ENCODE peak calls at places on chromosomes 4 and X, in seven cellular contexts. G is HCT116, Z is SK-N-SH, H is GM12878, S is H1, K is K562, F is HepG2. O is an unnamed sample.

GRCh38 chr4:55447826-55448225 is 52.1 kb downstream of the TMEM165 start:
- DNase-seq in F (no peak), H (no peak), Z (no peak), S (no peak), G (no peak), K (no peak), O (no peak)

GRCh38 chrX:119036369-119037029 is 36.3 kb upstream of the CT47C1 start:
- DNase-seq in H (no peak), S (no peak), Z (no peak), K (no peak), F (no peak), G (no peak), O (no peak)

GRCh38 chrX:45803383-45803921 is 602.8 kb upstream of the DIPK2B start:
- DNase-seq in K (no peak), H (no peak), G (peak; percentile 73), S (no peak), Z (no peak), F (no peak), O (no peak)

GRCh38 chr4:126954537-126955291 is 678.0 kb upstream of the INTU start:
- DNase-seq in F (no peak), K (peak; percentile 48), Z (no peak), G (no peak), S (no peak), H (no peak), O (no peak)

GRCh38 chr4:186624951-186625350 is 69.6 kb upstream of the MTNR1A start:
- DNase-seq in F (peak; percentile 20), H (no peak), G (no peak), K (no peak), S (no peak), Z (no peak), O (no peak)

GRCh38 chr4:11436673-11437072 is 8.0 kb upstream of the HS3ST1 start:
- DNase-seq in G (no peak), S (no peak), F (no peak), H (no peak), K (no peak), Z (no peak), O (no peak)

GRCh38 chr4:114386637-114387233 is 211.9 kb upstream of the UGT8 start:
- DNase-seq in G (peak; percentile 38), S (no peak), H (peak; percentile 5), K (peak; percentile 9), Z (peak; percentile 24), F (peak; percentile 5), O (peak; percentile 6)

GRCh38 chr4:148235809-148236208 is 206.4 kb downstream of the NR3C2 start:
- DNase-seq in F (no peak), S (no peak), G (no peak), H (no peak), K (no peak), Z (no peak), O (no peak)

GRCh38 chrX:29604381-29604780 is 611.0 kb upstream of the MAGEB2 start:
- DNase-seq in S (no peak), G (no peak), Z (no peak), F (no peak), K (no peak), H (no peak), O (no peak)

GRCh38 chr4:3115637-3116300 is 41.3 kb downstream of the HTT start:
- DNase-seq in S (no peak), G (no peak), F (no peak), Z (no peak), K (no peak), H (no peak), O (no peak)

DNA sequence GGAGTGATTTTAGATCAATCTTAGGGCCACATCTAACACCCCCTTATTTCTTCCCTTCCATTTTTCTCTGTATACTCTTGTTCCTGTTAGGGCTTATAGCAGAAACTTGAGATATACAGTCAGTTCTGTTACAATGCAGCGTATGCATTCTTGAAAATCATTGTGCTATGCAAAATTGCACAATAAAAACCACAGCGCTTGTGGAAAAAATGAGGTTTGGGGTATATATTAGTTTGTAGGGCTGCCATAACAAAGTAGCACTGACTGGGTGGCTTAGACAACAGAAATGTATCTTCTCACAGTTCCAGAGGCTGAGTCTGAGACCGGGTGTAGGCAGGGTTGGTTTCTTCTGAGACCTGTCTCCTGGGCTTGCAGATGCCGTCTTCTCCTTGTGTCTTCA is 59.0 kb downstream of the WWC2 start:
- DNase-seq in S (no peak), K (no peak), Z (no peak), F (no peak), H (no peak), G (no peak), O (no peak)
- TF ChIP-seq JUND in S (no peak), K (no peak), Z (no peak), F (no peak), H (no peak), G (no peak), O (no peak)

DNA sequence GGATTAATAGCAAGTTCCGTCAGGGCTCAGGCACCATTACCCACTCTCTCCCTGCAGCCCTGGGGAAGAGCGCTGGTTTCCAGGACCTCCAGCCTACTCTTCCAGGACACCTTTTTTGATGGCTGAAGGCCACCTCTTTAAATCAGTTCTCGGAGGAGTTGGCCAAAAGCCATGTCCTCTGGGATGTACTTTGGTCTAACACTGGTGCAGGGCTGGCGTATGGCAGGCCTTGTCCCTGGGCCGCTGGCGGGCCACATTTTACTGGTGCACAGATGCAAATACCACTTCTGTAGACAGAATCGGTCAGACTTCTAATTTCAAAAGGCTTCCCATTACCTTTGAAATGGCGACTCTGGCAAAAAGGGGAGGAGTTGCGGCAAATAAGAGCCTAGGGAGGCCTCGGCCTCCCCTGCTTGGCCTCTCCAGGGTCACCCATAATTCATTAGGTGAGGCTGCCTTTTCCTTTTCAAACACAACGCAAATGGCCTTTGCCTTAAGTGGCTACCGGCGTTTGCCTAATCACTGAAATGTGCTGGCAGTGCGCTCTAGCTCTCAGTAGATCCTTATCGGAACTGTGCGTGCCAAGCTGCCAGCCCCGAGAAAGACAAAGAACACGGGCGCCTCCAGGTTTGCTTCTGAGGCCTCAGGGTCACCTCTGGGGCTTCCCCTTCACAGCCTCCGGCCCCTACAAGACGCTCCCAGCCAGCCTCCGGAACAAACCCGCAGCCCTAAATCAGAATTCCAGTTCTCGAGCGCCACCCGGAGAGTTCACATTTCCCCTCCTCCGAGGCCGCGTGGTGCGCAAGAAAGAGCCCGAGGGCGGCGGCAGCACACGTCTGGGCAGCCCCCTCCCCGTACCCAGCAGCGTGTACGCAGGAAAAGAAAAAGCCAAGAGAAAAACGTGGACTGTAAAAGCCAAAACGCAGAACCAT is 76.2 kb upstream of the BCOR start:
- DNase-seq in H (no peak), Z (peak; percentile 48), S (peak; percentile 50), F (peak; percentile 76), K (no peak), G (peak; percentile 72), O (peak; percentile 69)
- TF ChIP-seq JUND in H (no peak), Z (no peak), S (no peak), F (no peak), K (no peak), G (no peak), O (no peak)

GRCh38 chrX:124212622-124213021 is 119.8 kb upstream of the TEX13D start:
- DNase-seq in S (no peak), H (no peak), Z (no peak), G (no peak), K (no peak), F (no peak), O (no peak)
- TF ChIP-seq JUND in S (no peak), H (no peak), Z (no peak), G (no peak), K (no peak), F (no peak), O (no peak)

GRCh38 chrX:28135378-28136047 is 154.3 kb upstream of the DCAF8L1 start:
- DNase-seq in H (no peak), S (no peak), G (no peak), K (no peak), F (no peak), Z (no peak), O (no peak)
- TF ChIP-seq JUND in H (no peak), S (no peak), G (no peak), K (no peak), F (no peak), Z (no peak), O (no peak)

GRCh38 chrX:132636080-132636479 is 147.2 kb upstream of the MBNL3 start:
- DNase-seq in K (no peak), F (no peak), Z (no peak), S (no peak), H (no peak), G (no peak), O (no peak)

GRCh38 chrX:132634521-132634920 is 145.7 kb upstream of the MBNL3 start:
- DNase-seq in H (no peak), F (no peak), Z (no peak), G (no peak), K (no peak), S (no peak), O (no peak)

GRCh38 chrX:132631579-132632232 is 142.9 kb upstream of the MBNL3 start:
- DNase-seq in Z (peak; percentile 5), H (no peak), K (peak; percentile 10), S (no peak), G (no peak), F (peak; percentile 31), O (peak; percentile 37)
- TF ChIP-seq JUND in Z (no peak), H (no peak), K (no peak), S (no peak), G (no peak), F (no peak), O (no peak)

GRCh38 chr4:184444953-184445309 is 29.4 kb downstream of the IRF2 start:
- DNase-seq in F (no peak), H (peak; percentile 26), G (no peak), S (no peak), K (no peak), Z (no peak), O (no peak)
- TF ChIP-seq JUND in F (no peak), H (no peak), G (no peak), S (no peak), K (no peak), Z (no peak), O (no peak)

DNA sequence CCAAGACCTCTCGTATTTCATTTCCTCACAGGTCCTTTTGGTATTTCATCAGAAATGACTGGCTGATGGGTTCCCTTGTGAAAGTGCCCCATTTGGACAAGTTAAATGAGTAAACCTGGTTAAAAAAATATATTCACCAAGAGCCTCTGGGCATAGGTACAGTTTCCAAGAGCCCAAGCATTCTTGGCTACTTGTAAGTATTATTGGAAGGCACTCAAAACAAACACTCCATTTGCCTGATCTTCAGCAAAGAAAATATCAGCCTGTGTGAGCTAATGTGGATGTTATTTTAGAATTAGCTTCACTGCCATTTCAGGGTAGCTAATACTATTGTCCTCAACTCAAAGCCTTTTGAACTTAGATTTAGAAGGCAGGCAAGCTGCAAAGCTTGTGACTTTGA is 177.0 kb downstream of the AMELX start:
- DNase-seq in K (no peak), G (no peak), Z (no peak), S (no peak), H (no peak), F (no peak), O (no peak)
- TF ChIP-seq JUND in K (no peak), G (no peak), Z (no peak), S (no peak), H (no peak), F (no peak), O (no peak)